ENCODE peak calls at places on chromosome 22, in four cellular contexts. Y, H, R and K are unnamed samples.

GRCh38 chr22:20550057-20550817 is 42.8 kb downstream of the MED15 start:
- DNase-seq in R (no peak), Y (no peak), H (no peak), K (no peak)

GRCh38 chr22:42080287-42080686 is 787 bp downstream of the SMDT1 start:
- DNase-seq in H (peak), R (no peak), Y (no peak), K (no peak)

GRCh38 chr22:39176673-39177455 is 24.4 kb upstream of the CBX7 start:
- DNase-seq in H (no peak), R (no peak), Y (no peak), K (no peak)

GRCh38 chr22:20758688-20759087 is 15.2 kb upstream of the SERPIND1 start:
- DNase-seq in H (no peak), Y (no peak), R (no peak), K (no peak)

GRCh38 chr22:30390974-30391691 is 3.9 kb upstream of the RNF215 start:
- DNase-seq in Y (peak), H (peak), R (peak), K (peak)

GRCh38 chr22:46990937-46991520 is 228.6 kb downstream of the TBC1D22A start:
- DNase-seq in H (no peak), Y (no peak), R (no peak), K (no peak)

GRCh38 chr22:23816552-23816976 is 22.2 kb downstream of the DERL3 start:
- DNase-seq in H (no peak), Y (no peak), R (no peak), K (no peak)

GRCh38 chr22:31343235-31344191 is 2.6 kb downstream of the PATZ1 start:
- DNase-seq in R (no peak), H (no peak), Y (no peak), K (no peak)

GRCh38 chr22:35556666-35557065 is 16.0 kb downstream of the RASD2 start:
- DNase-seq in H (no peak), R (no peak), Y (no peak), K (no peak)

GRCh38 chr22:35231585-35232084 is 25.7 kb upstream of the HMGXB4 start:
- DNase-seq in Y (peak), R (peak), H (peak), K (peak)

GRCh38 chr22:50702261-50702671 is 29.6 kb downstream of the SHANK3 start:
- DNase-seq in Y (no peak), R (peak), H (peak), K (no peak)

GRCh38 chr22:39317084-39317755 is 2.2 kb downstream of the RPL3 start:
- DNase-seq in R (no peak), Y (peak), H (no peak), K (no peak)

GRCh38 chr22:43151251-43152000 is at the start of gene TSPO:
- DNase-seq in H (peak), R (peak), Y (peak), K (peak)

GRCh38 chr22:19870153-19871022 is 15.7 kb upstream of the GNB1L start:
- DNase-seq in R (no peak), H (no peak), Y (no peak), K (no peak)

GRCh38 chr22:30648825-30649224 is 13.2 kb downstream of the SLC35E4 start:
- DNase-seq in R (no peak), Y (no peak), H (no peak), K (no peak)

GRCh38 chr22:35426801-35427140 is 26.8 kb downstream of the MCM5 start:
- DNase-seq in Y (no peak), R (no peak), H (no peak), K (no peak)

GRCh38 chr22:38754247-38755154 is 1.3 kb downstream of the SUN2 start:
- DNase-seq in H (peak), Y (no peak), R (no peak), K (peak)

GRCh38 chr22:28978158-28978557 is 83.5 kb downstream of the C22orf31 start:
- DNase-seq in H (peak), R (no peak), Y (no peak), K (no peak)

GRCh38 chr22:29208502-29208862 is 2.8 kb downstream of the EMID1 start:
- DNase-seq in Y (no peak), R (no peak), H (no peak), K (no peak)

GRCh38 chr22:42930810-42931420 is 73.8 kb upstream of the ARFGAP3 start:
- DNase-seq in R (no peak), Y (no peak), H (no peak), K (no peak)

GRCh38 chr22:19984201-19984753 is 32.3 kb downstream of the ARVCF start:
- DNase-seq in Y (no peak), R (no peak), H (no peak), K (no peak)

GRCh38 chr22:37990302-37990701 is 5.9 kb upstream of the SOX10 start:
- DNase-seq in Y (no peak), H (no peak), R (no peak), K (no peak)

GRCh38 chr22:28989912-28990311 is 71.7 kb downstream of the C22orf31 start:
- DNase-seq in R (no peak), H (no peak), Y (no peak), K (no peak)

GRCh38 chr22:38681784-38682335 is at the start of gene TOMM22:
- DNase-seq in R (peak), H (peak), Y (peak), K (peak)

GRCh38 chr22:32661296-32661695 is 140.2 kb upstream of the TIMP3 start:
- DNase-seq in R (no peak), H (no peak), Y (no peak), K (no peak)

GRCh38 chr22:19806213-19807160 is 45.9 kb downstream of the TBX1 start:
- DNase-seq in H (no peak), Y (no peak), R (no peak), K (no peak)

GRCh38 chr22:21873619-21874018 is 6.2 kb upstream of the MAPK1 start:
- DNase-seq in H (no peak), R (no peak), Y (no peak), K (no peak)

GRCh38 chr22:31313366-31314147 is 21.3 kb upstream of the PIK3IP1 start:
- DNase-seq in H (peak), R (peak), Y (peak), K (peak)

GRCh38 chr22:43081968-43082367 is 7.2 kb downstream of the TTLL1 start:
- DNase-seq in Y (no peak), R (no peak), H (no peak), K (no peak)

GRCh38 chr22:32352681-32353080 is 5.0 kb upstream of the RFPL3 start:
- DNase-seq in H (no peak), Y (no peak), R (no peak), K (no peak)

GRCh38 chr22:36379593-36380361 is 8.0 kb downstream of the MYH9 start:
- DNase-seq in Y (no peak), H (no peak), R (peak), K (peak)

GRCh38 chr22:28333106-28333505 is 346.5 kb downstream of the TTC28 start:
- DNase-seq in R (no peak), Y (no peak), H (no peak), K (no peak)